ENCODE peak calls at places on chromosome 1, in nine cellular contexts. B, F, L, T, S, R, P, E and D are unnamed samples.

GRCh38 chr1:87887095-87887494 is 558.4 kb downstream of the LMO4 start:
- DNase-seq in B (no peak), F (no peak), L (no peak), T (no peak), S (no peak), R (no peak), P (no peak), E (no peak), D (no peak)

GRCh38 chr1:57316291-57316690 is 107.6 kb downstream of the DAB1 start:
- DNase-seq in B (no peak), F (no peak), L (no peak), T (no peak), S (no peak), R (no peak), P (no peak), E (no peak), D (no peak)

GRCh38 chr1:68321084-68321685 is 88.9 kb upstream of the WLS start:
- DNase-seq in B (no peak), F (no peak), L (no peak), T (peak), S (no peak), R (peak), P (no peak), E (peak), D (peak)

GRCh38 chr1:206979379-206980043 is 9.3 kb upstream of the FCAMR start:
- DNase-seq in B (no peak), F (no peak), L (no peak), T (no peak), S (no peak), R (no peak), P (peak), E (no peak), D (no peak)

GRCh38 chr1:181872562-181872961 is 188.9 kb downstream of the ZNF648 start:
- DNase-seq in B (no peak), F (no peak), L (no peak), T (no peak), S (no peak), R (no peak), P (no peak), E (no peak), D (no peak)

GRCh38 chr1:223714849-223715709 is 2.7 kb downstream of the CAPN2 start:
- DNase-seq in B (no peak), F (no peak), L (no peak), T (no peak), S (no peak), R (no peak), P (no peak), E (no peak), D (no peak)

GRCh38 chr1:214362188-214362882 is 81.4 kb downstream of the SMYD2 start:
- DNase-seq in B (no peak), F (no peak), L (no peak), T (no peak), S (no peak), R (no peak), P (no peak), E (no peak), D (no peak)

GRCh38 chr1:1435911-1436633 is 582 bp downstream of the VWA1 start:
- DNase-seq in B (no peak), F (no peak), L (peak), T (peak), S (no peak), R (no peak), P (no peak), E (no peak), D (no peak)

GRCh38 chr1:202002447-202002846 is 7.9 kb upstream of the ELF3 start:
- DNase-seq in B (no peak), F (no peak), L (no peak), T (no peak), S (no peak), R (no peak), P (no peak), E (no peak), D (no peak)

GRCh38 chr1:15424146-15424667 is 14.0 kb upstream of the CTRC start:
- DNase-seq in B (no peak), F (no peak), L (no peak), T (peak), S (peak), R (no peak), P (no peak), E (no peak), D (no peak)